ENCODE peak calls at places on chromosomes 6 and 20, in eight cellular contexts. H is adrenal gland; R is colonic mucosa; Q is right lobe of liver; C is SJSA1; K is CD8-positive, alpha-beta memory T cell; T is uterus; J is DND-41. X is an unnamed sample.

GRCh38 chr6:157443066-157443800 is 62.2 kb downstream of the ZDHHC14 start:
- DNase-seq in H (no peak), R (no peak), Q (no peak), C (no peak), K (no peak), T (no peak), J (no peak), X (no peak)

GRCh38 chr6:147821266-147821665 is 312.8 kb downstream of the SAMD5 start:
- DNase-seq in H (no peak), R (no peak), Q (no peak), C (no peak), K (no peak), T (no peak), J (no peak), X (no peak)

GRCh38 chr6:30163090-30163917 is at the start of gene TRIM15:
- DNase-seq in H (no peak), R (peak; percentile 93), Q (peak; percentile 86), C (no peak), K (no peak), T (no peak), J (peak; percentile 66), X (peak; percentile 9)

GRCh38 chr6:148999501-148999900 is 252.7 kb downstream of the UST start:
- DNase-seq in H (no peak), R (no peak), Q (no peak), C (no peak), K (no peak), T (no peak), J (no peak), X (no peak)

GRCh38 chr6:4164043-4164442 is 28.7 kb upstream of the ECI2 start:
- DNase-seq in H (no peak), R (no peak), Q (no peak), C (no peak), K (no peak), T (no peak), J (no peak), X (no peak)

GRCh38 chr6:113969888-113970807 is 800 bp downstream of the HDAC2 start:
- DNase-seq in H (peak; percentile 58), R (peak; percentile 71), Q (peak; percentile 64), C (peak; percentile 57), K (peak; percentile 66), T (peak; percentile 47), J (peak; percentile 63), X (peak; percentile 57)

GRCh38 chr6:38973178-38974057 is 75.2 kb upstream of the GLP1R start:
- DNase-seq in H (peak; percentile 29), R (no peak), Q (no peak), C (no peak), K (no peak), T (no peak), J (peak; percentile 20), X (peak; percentile 43)

GRCh38 chr6:162917506-162917905 is 189.7 kb downstream of the PACRG start:
- DNase-seq in H (no peak), R (no peak), Q (no peak), C (no peak), K (no peak), T (no peak), J (no peak), X (no peak)

GRCh38 chr6:123091091-123091895 is 95.3 kb downstream of the CLVS2 start:
- DNase-seq in H (peak; percentile 21), R (no peak), Q (no peak), C (no peak), K (no peak), T (peak; percentile 73), J (no peak), X (no peak)

GRCh38 chr6:43338243-43338642 is 29.6 kb upstream of the CRIP3 start:
- DNase-seq in H (no peak), R (no peak), Q (no peak), C (no peak), K (no peak), T (no peak), J (no peak), X (peak; percentile 12)

GRCh38 chr6:137811121-137811911 is 55.7 kb upstream of the TNFAIP3 start:
- DNase-seq in H (peak; percentile 89), R (peak; percentile 84), Q (peak; percentile 86), C (peak; percentile 89), K (peak; percentile 88), T (peak; percentile 75), J (no peak), X (peak; percentile 67)

GRCh38 chr6:21500314-21500713 is 93.2 kb upstream of the SOX4 start:
- DNase-seq in H (no peak), R (no peak), Q (no peak), C (no peak), K (no peak), T (no peak), J (no peak), X (no peak)

GRCh38 chr6:161216616-161217205 is 57.1 kb downstream of the AGPAT4 start:
- DNase-seq in H (no peak), R (no peak), Q (no peak), C (no peak), K (no peak), T (no peak), J (no peak), X (no peak)

GRCh38 chr6:161212902-161213301 is 61.0 kb downstream of the AGPAT4 start:
- DNase-seq in H (no peak), R (no peak), Q (no peak), C (no peak), K (no peak), T (no peak), J (no peak), X (no peak)

GRCh38 chr6:161215876-161216615 is 57.8 kb downstream of the AGPAT4 start:
- DNase-seq in H (no peak), R (no peak), Q (no peak), C (no peak), K (no peak), T (no peak), J (no peak), X (no peak)

GRCh38 chr6:161215193-161215592 is 58.7 kb downstream of the AGPAT4 start:
- DNase-seq in H (no peak), R (no peak), Q (no peak), C (peak; percentile 56), K (no peak), T (no peak), J (no peak), X (no peak)

GRCh38 chr6:161214722-161215121 is 59.1 kb downstream of the AGPAT4 start:
- DNase-seq in H (no peak), R (no peak), Q (no peak), C (no peak), K (no peak), T (no peak), J (no peak), X (no peak)
- H3K9me3 ChIP-seq in H (no peaks in the 10 kb centered on the region), R (no peaks in the 10 kb centered on the region), Q (no peaks in the 10 kb centered on the region), C (peaks cover 3% of the 10 kb centered on the region), K (no peaks in the 10 kb centered on the region), T (no peaks in the 10 kb centered on the region), J (peaks cover 17% of the 10 kb centered on the region), X (peaks cover 6% of the 10 kb centered on the region)

DNA sequence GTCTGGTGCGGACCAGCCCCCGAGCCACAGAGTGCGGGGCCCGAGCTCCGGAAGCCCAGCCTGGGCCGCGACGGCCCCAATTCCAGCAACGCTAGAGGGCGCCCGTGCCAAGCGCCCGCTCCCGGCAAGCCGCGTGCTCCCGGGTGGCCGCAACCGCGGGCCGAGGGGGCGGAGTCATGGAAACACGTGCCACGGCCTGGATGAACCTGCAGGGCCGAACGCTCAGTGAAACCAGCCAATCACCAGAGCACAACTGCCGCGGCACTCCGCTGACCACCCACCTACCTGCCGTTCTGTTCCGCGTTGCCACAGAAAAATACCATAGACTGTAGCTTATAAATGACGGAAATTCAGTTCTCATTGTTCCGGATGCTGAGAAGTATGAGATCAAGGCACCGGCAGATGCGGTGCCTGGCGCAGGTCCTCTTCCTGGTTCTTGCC is 85.7 kb upstream of the FOXC1 start:
- DNase-seq in H (peak; percentile 68), R (peak; percentile 80), Q (peak; percentile 55), C (peak; percentile 68), K (peak; percentile 77), T (no peak), J (no peak), X (peak; percentile 68)
- H3K4me1 ChIP-seq in H (no peaks in the 10 kb centered on the region), R (no peaks in the 10 kb centered on the region), Q (no peaks in the 10 kb centered on the region), C (peaks cover 17% of the 10 kb centered on the region), K (peaks cover 55% of the 10 kb centered on the region), T (no peaks in the 10 kb centered on the region), J (peaks cover 21% of the 10 kb centered on the region), X (peaks cover 46% of the 10 kb centered on the region)

GRCh38 chr6:90131614-90132423 is 164.8 kb downstream of the BACH2 start:
- DNase-seq in H (no peak), R (no peak), Q (no peak), C (peak; percentile 77), K (no peak), T (peak; percentile 55), J (no peak), X (no peak)

GRCh38 chr6:90136176-90136575 is 160.5 kb downstream of the BACH2 start:
- DNase-seq in H (no peak), R (no peak), Q (no peak), C (no peak), K (no peak), T (no peak), J (no peak), X (no peak)

GRCh38 chr6:90139272-90139817 is 157.3 kb downstream of the BACH2 start:
- DNase-seq in H (no peak), R (no peak), Q (no peak), C (no peak), K (no peak), T (no peak), J (no peak), X (no peak)

GRCh38 chr6:90136850-90137249 is 159.8 kb downstream of the BACH2 start:
- DNase-seq in H (no peak), R (no peak), Q (no peak), C (no peak), K (no peak), T (no peak), J (no peak), X (no peak)

DNA sequence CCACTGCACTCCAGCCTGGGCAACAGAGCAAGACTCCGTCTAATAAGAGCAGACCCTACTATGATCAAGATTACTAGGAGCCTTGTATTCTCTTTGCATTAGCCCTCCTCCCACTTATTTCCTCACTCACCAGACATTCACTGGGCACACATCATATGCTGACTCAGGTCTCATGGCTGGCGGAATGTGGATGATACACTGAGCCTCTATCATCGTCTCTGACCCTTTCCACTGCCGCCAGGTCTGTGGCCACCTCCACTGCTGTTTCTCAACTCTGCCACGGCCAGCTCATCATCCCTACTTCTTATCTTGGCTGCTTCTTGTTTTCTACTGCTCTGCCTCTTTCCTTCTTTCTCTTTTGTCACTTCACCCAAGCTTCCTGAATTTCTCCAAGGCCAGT is 161.0 kb downstream of the BACH2 start:
- DNase-seq in H (no peak), R (no peak), Q (no peak), C (no peak), K (no peak), T (no peak), J (no peak), X (no peak)
- H3K27ac ChIP-seq in H (no peak overlapping the region), R (no peak overlapping the region), Q (no peak overlapping the region), C (no peak overlapping the region), K (no peak overlapping the region), T (no peak overlapping the region), J (no peak overlapping the region), X (no peak overlapping the region)

GRCh38 chr20:59624401-59624800 is 20.1 kb downstream of the PHACTR3 start:
- DNase-seq in H (no peak), R (no peak), Q (no peak), C (no peak), K (no peak), T (no peak), J (no peak), X (no peak)
- H3K9me3 ChIP-seq in H (no peaks in the 10 kb centered on the region), R (no peaks in the 10 kb centered on the region), Q (no peaks in the 10 kb centered on the region), C (no peaks in the 10 kb centered on the region), K (no peaks in the 10 kb centered on the region), T (no peaks in the 10 kb centered on the region), J (no peaks in the 10 kb centered on the region), X (no peaks in the 10 kb centered on the region)

X was measured in CD4-positive, CD25-positive, alpha-beta regulatory T cell.